ENCODE peak calls at places on chromosomes 2 and 18, in six cellular contexts. S, J, T, U, A and P are unnamed samples.
A peak's percentile ranks its signal among the peaks of the same experiment; 100 is the strongest.

GRCh38 chr2:231359948-231360347 is 35.6 kb upstream of the B3GNT7 start:
- DNase-seq in S (no peak), J (no peak), T (no peak), U (no peak), A (no peak), P (no peak)

GRCh38 chr18:50751490-50751889 is 68.3 kb downstream of the MRO start:
- DNase-seq in S (no peak), J (no peak), T (no peak), U (no peak), A (no peak), P (no peak)

GRCh38 chr2:27092696-27093429 is 6.3 kb downstream of the KHK start:
- DNase-seq in S (no peak), J (no peak), T (no peak), U (peak; percentile 53), A (no peak), P (no peak)

GRCh38 chr2:203070615-203071547 is 56.2 kb downstream of the NBEAL1 start:
- DNase-seq in S (no peak), J (no peak), T (no peak), U (peak; percentile 28), A (no peak), P (no peak)

GRCh38 chr2:10721344-10722251 is at the start of gene ATP6V1C2:
- DNase-seq in S (no peak), J (no peak), T (no peak), U (peak; percentile 73), A (peak; percentile 52), P (no peak)

GRCh38 chr2:111148225-111148873 is 27.6 kb downstream of the BCL2L11 start:
- DNase-seq in S (no peak), J (no peak), T (no peak), U (no peak), A (no peak), P (no peak)

GRCh38 chr2:70995227-70995729 is 605 bp upstream of the TEX261 start:
- DNase-seq in S (peak; percentile 60), J (peak; percentile 50), T (peak; percentile 23), U (peak; percentile 70), A (peak; percentile 83), P (no peak)

GRCh38 chr2:10385501-10385900 is 62.6 kb downstream of the ODC1 start:
- DNase-seq in S (no peak), J (no peak), T (no peak), U (no peak), A (no peak), P (no peak)

GRCh38 chr18:23890589-23890988 is 124.0 kb upstream of the TTC39C start:
- DNase-seq in S (peak; percentile 36), J (no peak), T (no peak), U (no peak), A (no peak), P (peak; percentile 49)

GRCh38 chr2:41719756-41720155 is 328.1 kb upstream of the PKDCC start:
- DNase-seq in S (no peak), J (no peak), T (no peak), U (no peak), A (no peak), P (no peak)

DNA sequence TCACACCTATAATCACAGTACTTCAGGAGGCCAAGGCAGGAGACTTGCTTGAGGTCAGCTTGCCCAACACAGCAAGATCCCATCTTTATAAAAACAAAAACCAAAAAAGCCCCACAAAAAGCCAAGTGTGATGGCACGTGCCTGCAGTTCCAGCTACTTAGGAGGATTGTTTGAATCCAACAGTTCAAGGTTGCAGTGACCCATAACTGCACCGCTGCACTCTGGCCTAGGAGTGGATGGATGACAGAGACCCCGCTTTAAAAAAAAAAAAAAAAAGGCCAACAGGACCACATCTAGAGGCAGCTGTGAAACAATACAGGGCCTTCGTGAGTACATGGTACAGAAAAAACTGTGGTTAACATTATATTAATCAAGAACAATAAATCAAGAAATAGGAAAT is 56.2 kb downstream of the PRPF40A start:
- DNase-seq in S (no peak), J (no peak), T (no peak), U (no peak), A (no peak), P (no peak)
- H3K36me3 ChIP-seq in S (peaks cover 65% of the 10 kb centered on the region), J (peaks cover 50% of the 10 kb centered on the region), T (no peaks in the 10 kb centered on the region), U (no peaks in the 10 kb centered on the region), A (peaks cover 100% of the 10 kb centered on the region), P (peaks cover 11% of the 10 kb centered on the region)

GRCh38 chr2:63763336-63764056 is 78.2 kb upstream of the UGP2 start:
- DNase-seq in S (no peak), J (peak; percentile 28), T (no peak), U (no peak), A (no peak), P (no peak)
- H3K4me3 ChIP-seq in S (no peak overlapping the region), J (no peak overlapping the region), T (no peak overlapping the region), U (no peak overlapping the region), A (no peak overlapping the region), P (no peak overlapping the region)

GRCh38 chr2:210577263-210578071 is 21.1 kb downstream of the CPS1 start:
- DNase-seq in S (no peak), J (peak; percentile 25), T (no peak), U (no peak), A (peak; percentile 60), P (peak; percentile 17)
- TF ChIP-seq CTCF in S (peak; percentile 75), J (peak; percentile 84), T (peak; percentile 29), U (peak; percentile 70), A (peak; percentile 91), P (peak; percentile 80)

DNA sequence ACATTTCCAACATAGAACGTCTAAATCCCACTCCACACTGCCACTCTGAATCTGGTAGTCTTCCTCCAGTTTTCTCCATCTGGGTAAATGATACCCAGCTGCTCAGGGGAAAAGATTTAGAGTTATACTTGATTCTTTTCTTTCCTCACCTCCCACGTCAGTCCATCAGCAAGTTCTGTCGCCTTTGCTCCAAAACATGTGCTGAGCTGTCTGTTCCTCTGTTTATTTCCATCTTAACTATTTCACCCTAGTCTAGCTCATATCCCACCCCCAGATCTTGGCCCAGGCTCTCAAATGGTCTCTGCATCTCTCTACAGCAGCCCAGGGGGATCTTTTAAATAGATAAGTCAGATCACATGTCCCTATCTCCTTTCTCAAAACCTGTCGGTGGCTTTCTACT is 43.4 kb upstream of the GMCL1 start:
- DNase-seq in S (no peak), J (no peak), T (no peak), U (no peak), A (no peak), P (no peak)
- H3K36me3 ChIP-seq in S (no peaks in the 10 kb centered on the region), J (peaks cover 8% of the 10 kb centered on the region), T (no peaks in the 10 kb centered on the region), U (no peaks in the 10 kb centered on the region), A (no peaks in the 10 kb centered on the region), P (peaks cover 2% of the 10 kb centered on the region)

GRCh38 chr2:15700610-15701325 is 109.1 kb downstream of the DDX1 start:
- DNase-seq in S (no peak), J (no peak), T (no peak), U (no peak), A (no peak), P (no peak)
- H3K4me3 ChIP-seq in S (no peak overlapping the region), J (no peak overlapping the region), T (no peak overlapping the region), U (no peak overlapping the region), A (no peak overlapping the region), P (no peak overlapping the region)

GRCh38 chr2:24024018-24024417 is 14.1 kb downstream of the MFSD2B start:
- DNase-seq in S (no peak), J (no peak), T (no peak), U (no peak), A (no peak), P (no peak)
- TF ChIP-seq CTCF in S (no peak), J (no peak), T (no peak), U (no peak), A (no peak), P (peak; percentile 43)

DNA sequence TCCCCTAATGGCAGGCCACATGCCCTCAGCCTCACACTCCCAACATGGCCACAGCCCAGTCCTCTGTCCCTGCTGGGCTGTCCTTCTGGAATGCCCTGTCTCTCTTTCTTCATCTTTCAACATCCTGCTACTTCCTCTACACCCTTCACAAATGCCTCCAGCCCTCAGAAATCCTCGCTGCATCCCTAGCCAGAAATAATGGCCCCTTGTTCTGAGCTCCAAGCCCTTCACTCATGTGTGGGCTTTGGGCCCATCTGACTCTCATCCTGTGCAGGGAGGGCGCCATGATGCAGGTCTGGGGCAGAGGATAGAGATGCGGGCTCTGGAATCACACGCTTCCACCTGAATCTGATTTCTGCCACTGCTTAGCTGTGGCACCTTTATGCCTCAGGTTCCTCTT is 181.9 kb downstream of the TNS1 start:
- DNase-seq in S (no peak), J (no peak), T (no peak), U (no peak), A (no peak), P (no peak)
- H3K36me3 ChIP-seq in S (no peaks in the 10 kb centered on the region), J (no peaks in the 10 kb centered on the region), T (no peaks in the 10 kb centered on the region), U (no peaks in the 10 kb centered on the region), A (no peaks in the 10 kb centered on the region), P (peaks cover 44% of the 10 kb centered on the region)

GRCh38 chr2:144124882-144125281 is 395.0 kb downstream of the ZEB2 start:
- DNase-seq in S (no peak), J (no peak), T (no peak), U (no peak), A (no peak), P (no peak)
- H3K4me3 ChIP-seq in S (no peak overlapping the region), J (no peak overlapping the region), T (no peak overlapping the region), U (no peak overlapping the region), A (no peak overlapping the region), P (no peak overlapping the region)